ENCODE peak calls at places on chromosomes 12 and 14, in seven cellular contexts. One of them, this sample, is unnamed.

GRCh38 chr12:120141336-120141735 is 24.8 kb upstream of the RAB35 start:
- DNase-seq in AG04450: no peak
- DNase-seq in spleen: no peak
- DNase-seq in HCT116: no peak
- DNase-seq in GM12878: no peak
- DNase-seq in adrenal gland: no peak
- DNase-seq in astrocyte: no peak
- DNase-seq in this sample: no peak

GRCh38 chr12:10941369-10941768 is 2.3 kb upstream of the TAS2R14 start:
- DNase-seq in AG04450: no peak
- DNase-seq in spleen: no peak
- DNase-seq in HCT116: no peak
- DNase-seq in GM12878: no peak
- DNase-seq in adrenal gland: no peak
- DNase-seq in astrocyte: no peak
- DNase-seq in this sample: no peak

GRCh38 chr14:102162488-102162887 is 22.8 kb downstream of the WDR20 start:
- DNase-seq in AG04450: no peak
- DNase-seq in spleen: no peak
- DNase-seq in HCT116: no peak
- DNase-seq in GM12878: no peak
- DNase-seq in adrenal gland: no peak
- DNase-seq in astrocyte: no peak
- DNase-seq in this sample: no peak

GRCh38 chr14:95452176-95452889 is 64.1 kb downstream of the SYNE3 start:
- DNase-seq in AG04450: no peak
- DNase-seq in spleen: no peak
- DNase-seq in HCT116: no peak
- DNase-seq in GM12878: no peak
- DNase-seq in adrenal gland: no peak
- DNase-seq in astrocyte: no peak
- DNase-seq in this sample: no peak

GRCh38 chr12:130204441-130204840 is 42.2 kb downstream of the FZD10 start:
- DNase-seq in AG04450: no peak
- DNase-seq in spleen: no peak
- DNase-seq in HCT116: no peak
- DNase-seq in GM12878: no peak
- DNase-seq in adrenal gland: no peak
- DNase-seq in astrocyte: no peak
- DNase-seq in this sample: no peak

GRCh38 chr12:30026621-30027234 is 243.0 kb upstream of the TMTC1 start:
- DNase-seq in AG04450: peak; percentile 55
- DNase-seq in spleen: no peak
- DNase-seq in HCT116: no peak
- DNase-seq in GM12878: no peak
- DNase-seq in adrenal gland: no peak
- DNase-seq in astrocyte: peak; percentile 93
- DNase-seq in this sample: no peak

GRCh38 chr12:10634427-10634826 is 21.0 kb upstream of the MAGOHB start:
- DNase-seq in AG04450: no peak
- DNase-seq in spleen: no peak
- DNase-seq in HCT116: no peak
- DNase-seq in GM12878: no peak
- DNase-seq in adrenal gland: no peak
- DNase-seq in astrocyte: peak; percentile 67
- DNase-seq in this sample: no peak

GRCh38 chr12:129687731-129688130 is 216.1 kb downstream of the TMEM132D start:
- DNase-seq in AG04450: no peak
- DNase-seq in spleen: no peak
- DNase-seq in HCT116: no peak
- DNase-seq in GM12878: no peak
- DNase-seq in adrenal gland: no peak
- DNase-seq in astrocyte: no peak
- DNase-seq in this sample: no peak

GRCh38 chr12:53917126-53917525 is 21.5 kb upstream of the HOXC13 start:
- DNase-seq in AG04450: no peak
- DNase-seq in spleen: no peak
- DNase-seq in HCT116: no peak
- DNase-seq in GM12878: no peak
- DNase-seq in adrenal gland: no peak
- DNase-seq in astrocyte: no peak
- DNase-seq in this sample: no peak

GRCh38 chr12:32005496-32006125 is 46.4 kb downstream of the RESF1 start:
- DNase-seq in AG04450: no peak
- DNase-seq in spleen: no peak
- DNase-seq in HCT116: no peak
- DNase-seq in GM12878: no peak
- DNase-seq in adrenal gland: no peak
- DNase-seq in astrocyte: peak; percentile 20
- DNase-seq in this sample: no peak

GRCh38 chr14:25431211-25432076 is 381.5 kb upstream of the STXBP6 start:
- DNase-seq in AG04450: no peak
- DNase-seq in spleen: no peak
- DNase-seq in HCT116: no peak
- DNase-seq in GM12878: no peak
- DNase-seq in adrenal gland: peak; percentile 50
- DNase-seq in astrocyte: no peak
- DNase-seq in this sample: no peak

GRCh38 chr12:122203301-122203967 is at the start of gene B3GNT4:
- DNase-seq in AG04450: no peak
- DNase-seq in spleen: peak; percentile 86
- DNase-seq in HCT116: peak; percentile 32
- DNase-seq in GM12878: no peak
- DNase-seq in adrenal gland: no peak
- DNase-seq in astrocyte: peak; percentile 17
- DNase-seq in this sample: peak; percentile 69

GRCh38 chr14:45709541-45709940 is 456.5 kb upstream of the MIS18BP1 start:
- DNase-seq in AG04450: no peak
- DNase-seq in spleen: no peak
- DNase-seq in HCT116: no peak
- DNase-seq in GM12878: no peak
- DNase-seq in adrenal gland: no peak
- DNase-seq in astrocyte: no peak
- DNase-seq in this sample: no peak

GRCh38 chr14:91754185-91754584 is 22.3 kb upstream of the CATSPERB start:
- DNase-seq in AG04450: no peak
- DNase-seq in spleen: no peak
- DNase-seq in HCT116: no peak
- DNase-seq in GM12878: no peak
- DNase-seq in adrenal gland: no peak
- DNase-seq in astrocyte: no peak
- DNase-seq in this sample: no peak

GRCh38 chr12:116331876-116332275 is 54.4 kb upstream of the MED13L start:
- DNase-seq in AG04450: no peak
- DNase-seq in spleen: no peak
- DNase-seq in HCT116: no peak
- DNase-seq in GM12878: no peak
- DNase-seq in adrenal gland: no peak
- DNase-seq in astrocyte: no peak
- DNase-seq in this sample: no peak

DNA sequence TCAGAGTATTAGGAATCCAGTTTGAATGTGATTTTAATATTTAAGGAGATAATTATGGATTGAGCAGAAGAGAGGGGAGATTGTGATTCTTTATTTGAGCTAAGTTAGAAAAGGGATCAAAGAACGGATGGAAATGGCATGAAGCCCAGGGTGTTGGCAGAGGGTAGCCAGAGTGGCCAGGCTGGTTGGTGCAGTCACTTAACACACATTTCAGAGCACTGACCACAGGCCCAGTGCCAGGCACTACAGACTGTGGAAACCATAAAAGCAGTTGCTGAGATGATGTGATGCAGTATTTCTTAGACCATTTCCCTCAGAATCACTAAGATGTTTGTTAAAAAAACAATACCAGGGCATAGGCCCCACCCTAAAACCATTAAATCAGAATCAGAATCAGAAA is 167.7 kb upstream of the AMIGO2 start:
- DNase-seq in AG04450: no peak
- DNase-seq in spleen: no peak
- DNase-seq in HCT116: no peak
- DNase-seq in GM12878: no peak
- DNase-seq in adrenal gland: no peak
- DNase-seq in astrocyte: no peak
- DNase-seq in this sample: no peak
- H3K4me3 ChIP-seq in AG04450: no peak overlapping the region
- H3K4me3 ChIP-seq in spleen: no peak overlapping the region
- H3K4me3 ChIP-seq in HCT116: no peak overlapping the region
- H3K4me3 ChIP-seq in GM12878: no peak overlapping the region
- H3K4me3 ChIP-seq in adrenal gland: no peak overlapping the region
- H3K4me3 ChIP-seq in astrocyte: no peak overlapping the region
- H3K4me3 ChIP-seq in this sample: no peak overlapping the region

DNA sequence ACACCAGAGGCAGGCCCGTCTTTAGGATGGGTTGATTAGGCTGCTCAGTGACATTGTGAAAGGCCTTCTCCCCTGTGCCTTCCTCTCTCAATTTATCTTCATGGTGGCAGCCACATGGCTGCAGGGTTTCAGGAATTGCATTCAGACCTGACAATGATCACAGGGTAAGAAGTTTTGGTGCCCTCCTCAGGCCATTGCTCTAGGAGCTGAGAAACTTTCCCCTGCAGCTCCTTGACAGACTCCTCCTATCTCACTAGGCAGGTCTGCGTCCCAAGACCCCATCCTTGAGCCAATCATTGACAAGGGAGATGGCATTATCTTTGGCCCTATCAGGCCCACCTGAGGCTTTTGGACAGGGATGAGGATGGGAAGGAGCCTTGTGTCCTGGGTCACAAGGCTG is 57.4 kb upstream of the ANO4 start:
- DNase-seq in AG04450: no peak
- DNase-seq in spleen: no peak
- DNase-seq in HCT116: no peak
- DNase-seq in GM12878: no peak
- DNase-seq in adrenal gland: no peak
- DNase-seq in astrocyte: no peak
- DNase-seq in this sample: no peak
- TF ChIP-seq CTCF in AG04450: no peak
- TF ChIP-seq CTCF in spleen: no peak
- TF ChIP-seq CTCF in HCT116: no peak
- TF ChIP-seq CTCF in GM12878: no peak
- TF ChIP-seq CTCF in adrenal gland: no peak
- TF ChIP-seq CTCF in astrocyte: no peak
- TF ChIP-seq CTCF in this sample: no peak

DNA sequence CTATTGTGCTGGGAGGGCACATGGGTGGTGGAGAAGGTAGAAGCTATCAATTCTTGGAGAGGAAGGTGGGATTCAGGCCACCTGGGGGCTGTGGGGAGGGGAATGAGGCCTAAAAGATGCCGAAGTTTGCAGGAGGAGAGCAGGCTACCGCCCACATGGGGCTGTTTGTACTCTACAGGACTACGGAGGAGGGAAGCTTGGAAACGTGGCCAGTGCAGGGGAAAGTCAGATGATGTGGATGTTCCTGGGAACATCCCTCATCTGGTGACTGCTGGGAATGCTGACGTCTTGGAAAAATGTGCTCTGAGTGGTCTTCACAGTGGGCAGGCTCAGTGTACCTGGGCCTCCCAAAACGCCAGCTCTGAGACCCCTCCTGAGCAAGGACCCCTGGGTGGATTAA is 78.5 kb downstream of the TNFAIP2 start:
- DNase-seq in AG04450: no peak
- DNase-seq in spleen: no peak
- DNase-seq in HCT116: no peak
- DNase-seq in GM12878: no peak
- DNase-seq in adrenal gland: no peak
- DNase-seq in astrocyte: no peak
- DNase-seq in this sample: no peak
- H3K9me3 ChIP-seq in AG04450: peaks cover 27% of the 10 kb centered on the region
- H3K9me3 ChIP-seq in spleen: peaks cover 35% of the 10 kb centered on the region
- H3K9me3 ChIP-seq in HCT116: peaks cover 10% of the 10 kb centered on the region
- H3K9me3 ChIP-seq in GM12878: peaks cover 3% of the 10 kb centered on the region
- H3K9me3 ChIP-seq in adrenal gland: no peaks in the 10 kb centered on the region
- H3K9me3 ChIP-seq in astrocyte: peaks cover 13% of the 10 kb centered on the region
- H3K9me3 ChIP-seq in this sample: peaks cover 12% of the 10 kb centered on the region

DNA sequence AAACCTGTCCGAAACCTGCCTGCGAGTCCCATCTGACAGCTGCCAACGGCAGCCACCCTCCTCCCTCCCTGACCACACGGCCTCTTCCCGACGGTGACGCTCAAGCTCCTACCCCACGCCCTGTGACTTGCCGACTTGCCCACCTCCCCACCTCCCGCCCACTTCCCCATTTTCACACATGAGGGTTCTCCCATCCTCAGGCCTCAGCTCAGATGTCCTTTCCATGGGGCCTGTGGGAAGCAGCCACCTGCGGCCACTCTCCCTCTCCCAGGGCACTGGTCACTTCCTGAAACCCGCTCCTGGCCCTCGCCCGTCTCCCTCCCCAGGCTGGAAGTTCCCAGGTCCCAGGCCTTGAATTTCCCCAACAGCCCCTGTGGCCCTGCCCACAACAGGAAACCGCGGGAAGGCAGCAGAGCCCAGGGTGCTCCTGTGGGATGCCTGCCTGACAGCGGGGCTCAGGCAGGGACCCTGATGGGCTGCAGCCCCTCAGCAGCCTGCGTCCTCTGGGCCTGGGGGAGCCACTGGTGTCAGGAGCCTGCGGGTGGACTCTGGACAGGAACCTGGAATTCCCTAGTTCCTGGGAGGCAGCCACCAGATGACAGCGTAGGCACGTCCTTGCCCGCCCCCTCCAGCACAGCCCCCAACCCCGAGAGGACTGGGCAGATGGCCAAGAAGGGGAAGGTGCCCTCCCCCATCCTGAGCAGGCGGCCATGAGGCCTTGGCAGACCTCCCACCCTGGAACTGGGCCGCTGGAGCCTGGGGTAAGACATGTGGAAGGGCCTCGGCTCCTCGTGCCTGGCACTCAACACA is 60.6 kb upstream of the FBRSL1 start:
- DNase-seq in AG04450: no peak
- DNase-seq in spleen: no peak
- DNase-seq in HCT116: no peak
- DNase-seq in GM12878: no peak
- DNase-seq in adrenal gland: no peak
- DNase-seq in astrocyte: no peak
- DNase-seq in this sample: peak; percentile 42
- H3K4me3 ChIP-seq in AG04450: no peak overlapping the region
- H3K4me3 ChIP-seq in spleen: no peak overlapping the region
- H3K4me3 ChIP-seq in HCT116: no peak overlapping the region
- H3K4me3 ChIP-seq in GM12878: no peak overlapping the region
- H3K4me3 ChIP-seq in adrenal gland: no peak overlapping the region
- H3K4me3 ChIP-seq in astrocyte: no peak overlapping the region
- H3K4me3 ChIP-seq in this sample: no peak overlapping the region

GRCh38 chr14:90109858-90110257 is 48.1 kb downstream of the KCNK13 start:
- DNase-seq in AG04450: no peak
- DNase-seq in spleen: no peak
- DNase-seq in HCT116: peak; percentile 38
- DNase-seq in GM12878: no peak
- DNase-seq in adrenal gland: no peak
- DNase-seq in astrocyte: no peak
- DNase-seq in this sample: no peak

GRCh38 chr14:90111895-90112534 is 50.2 kb downstream of the KCNK13 start:
- DNase-seq in AG04450: peak; percentile 10
- DNase-seq in spleen: no peak
- DNase-seq in HCT116: peak; percentile 51
- DNase-seq in GM12878: no peak
- DNase-seq in adrenal gland: no peak
- DNase-seq in astrocyte: peak; percentile 85
- DNase-seq in this sample: no peak

GRCh38 chr14:90116444-90116843 is 54.6 kb downstream of the KCNK13 start:
- DNase-seq in AG04450: no peak
- DNase-seq in spleen: no peak
- DNase-seq in HCT116: no peak
- DNase-seq in GM12878: no peak
- DNase-seq in adrenal gland: no peak
- DNase-seq in astrocyte: no peak
- DNase-seq in this sample: no peak

GRCh38 chr14:90115780-90116179 is 54.0 kb downstream of the KCNK13 start:
- DNase-seq in AG04450: no peak
- DNase-seq in spleen: no peak
- DNase-seq in HCT116: no peak
- DNase-seq in GM12878: no peak
- DNase-seq in adrenal gland: no peak
- DNase-seq in astrocyte: no peak
- DNase-seq in this sample: no peak

GRCh38 chr14:90114554-90114953 is 52.8 kb downstream of the KCNK13 start:
- DNase-seq in AG04450: no peak
- DNase-seq in spleen: no peak
- DNase-seq in HCT116: no peak
- DNase-seq in GM12878: no peak
- DNase-seq in adrenal gland: no peak
- DNase-seq in astrocyte: no peak
- DNase-seq in this sample: no peak
- TF ChIP-seq CTCF in AG04450: no peak
- TF ChIP-seq CTCF in spleen: no peak
- TF ChIP-seq CTCF in HCT116: peak; percentile 29
- TF ChIP-seq CTCF in GM12878: no peak
- TF ChIP-seq CTCF in adrenal gland: no peak
- TF ChIP-seq CTCF in astrocyte: no peak
- TF ChIP-seq CTCF in this sample: no peak

This sample was measured in Peyer's patch.